ENCODE peak calls at places on chromosomes 1 and 21, in six cellular contexts. One of them, this sample, is unnamed.

GRCh38 chr1:64543831-64544230 is 73.9 kb downstream of the CACHD1 start:
- DNase-seq in K562: no peak
- DNase-seq in HepG2: no peak
- DNase-seq in A549: no peak
- DNase-seq in GM12878: no peak
- DNase-seq in endothelial cell of umbilical vein: no peak
- DNase-seq in this sample: peak

GRCh38 chr1:228884615-228885566 is 149.6 kb downstream of the RHOU start:
- DNase-seq in A549: no peak
- DNase-seq in GM12878: no peak
- DNase-seq in HepG2: peak
- DNase-seq in endothelial cell of umbilical vein: no peak
- DNase-seq in K562: no peak
- DNase-seq in this sample: no peak

GRCh38 chr1:112638109-112638426 is 18.4 kb downstream of the CAPZA1 start:
- DNase-seq in GM12878: no peak
- DNase-seq in HepG2: no peak
- DNase-seq in K562: no peak
- DNase-seq in endothelial cell of umbilical vein: no peak
- DNase-seq in A549: no peak
- DNase-seq in this sample: no peak

GRCh38 chr1:20343149-20343936 is 52.7 kb downstream of the VWA5B1 start:
- DNase-seq in K562: peak
- DNase-seq in GM12878: no peak
- DNase-seq in endothelial cell of umbilical vein: no peak
- DNase-seq in HepG2: no peak
- DNase-seq in A549: no peak
- DNase-seq in this sample: no peak

GRCh38 chr1:93608188-93609109 is 73.2 kb downstream of the BCAR3 start:
- DNase-seq in A549: no peak
- DNase-seq in GM12878: no peak
- DNase-seq in K562: no peak
- DNase-seq in endothelial cell of umbilical vein: peak
- DNase-seq in HepG2: no peak
- DNase-seq in this sample: no peak

GRCh38 chr21:17003763-17004373 is 509.0 kb upstream of the CXADR start:
- DNase-seq in GM12878: no peak
- DNase-seq in endothelial cell of umbilical vein: peak
- DNase-seq in K562: no peak
- DNase-seq in HepG2: no peak
- DNase-seq in A549: no peak
- DNase-seq in this sample: no peak

GRCh38 chr1:188241629-188242028 is 1412.9 kb downstream of the PLA2G4A start:
- DNase-seq in HepG2: no peak
- DNase-seq in GM12878: no peak
- DNase-seq in A549: no peak
- DNase-seq in K562: no peak
- DNase-seq in endothelial cell of umbilical vein: no peak
- DNase-seq in this sample: no peak

GRCh38 chr1:239930646-239931262 is 160.9 kb upstream of the FMN2 start:
- DNase-seq in GM12878: no peak
- DNase-seq in A549: no peak
- DNase-seq in K562: no peak
- DNase-seq in HepG2: no peak
- DNase-seq in endothelial cell of umbilical vein: no peak
- DNase-seq in this sample: no peak

GRCh38 chr21:34834852-34835501 is 166.2 kb downstream of the CLIC6 start:
- DNase-seq in HepG2: no peak
- DNase-seq in K562: no peak
- DNase-seq in endothelial cell of umbilical vein: no peak
- DNase-seq in GM12878: no peak
- DNase-seq in A549: no peak
- DNase-seq in this sample: peak

GRCh38 chr1:209107535-209107934 is 476.0 kb upstream of the CAMK1G start:
- DNase-seq in GM12878: peak
- DNase-seq in A549: no peak
- DNase-seq in HepG2: no peak
- DNase-seq in endothelial cell of umbilical vein: no peak
- DNase-seq in K562: no peak
- DNase-seq in this sample: no peak

GRCh38 chr1:4630561-4630960 is 23.8 kb upstream of the AJAP1 start:
- DNase-seq in endothelial cell of umbilical vein: no peak
- DNase-seq in A549: no peak
- DNase-seq in HepG2: no peak
- DNase-seq in K562: no peak
- DNase-seq in GM12878: no peak
- DNase-seq in this sample: no peak

GRCh38 chr1:247373721-247374141 is 42.1 kb upstream of the ZNF496 start:
- DNase-seq in K562: peak
- DNase-seq in A549: no peak
- DNase-seq in GM12878: no peak
- DNase-seq in endothelial cell of umbilical vein: peak
- DNase-seq in HepG2: peak
- DNase-seq in this sample: peak

GRCh38 chr1:187476671-187477070 is 647.9 kb downstream of the PLA2G4A start:
- DNase-seq in endothelial cell of umbilical vein: peak
- DNase-seq in A549: no peak
- DNase-seq in HepG2: no peak
- DNase-seq in K562: no peak
- DNase-seq in GM12878: no peak
- DNase-seq in this sample: no peak

GRCh38 chr1:206545351-206545750 is 38.0 kb downstream of the RASSF5 start:
- DNase-seq in GM12878: no peak
- DNase-seq in HepG2: no peak
- DNase-seq in A549: no peak
- DNase-seq in endothelial cell of umbilical vein: no peak
- DNase-seq in K562: no peak
- DNase-seq in this sample: no peak

GRCh38 chr1:210536263-210536961 is 207.7 kb downstream of the HHAT start:
- DNase-seq in HepG2: no peak
- DNase-seq in GM12878: no peak
- DNase-seq in A549: no peak
- DNase-seq in endothelial cell of umbilical vein: no peak
- DNase-seq in K562: no peak
- DNase-seq in this sample: no peak

GRCh38 chr1:184502154-184502553 is 115.3 kb downstream of the C1orf21 start:
- DNase-seq in GM12878: no peak
- DNase-seq in K562: no peak
- DNase-seq in endothelial cell of umbilical vein: no peak
- DNase-seq in HepG2: no peak
- DNase-seq in A549: no peak
- DNase-seq in this sample: no peak

GRCh38 chr1:42264791-42265190 is 70.2 kb downstream of the FOXJ3 start:
- DNase-seq in HepG2: no peak
- DNase-seq in K562: no peak
- DNase-seq in A549: no peak
- DNase-seq in endothelial cell of umbilical vein: no peak
- DNase-seq in GM12878: no peak
- DNase-seq in this sample: no peak

GRCh38 chr1:153742411-153743142 is 14.7 kb downstream of the INTS3 start:
- DNase-seq in HepG2: peak
- DNase-seq in GM12878: peak
- DNase-seq in A549: no peak
- DNase-seq in K562: no peak
- DNase-seq in endothelial cell of umbilical vein: no peak
- DNase-seq in this sample: peak

GRCh38 chr1:22257286-22258275 is 114.7 kb upstream of the WNT4 start:
- DNase-seq in HepG2: no peak
- DNase-seq in K562: no peak
- DNase-seq in endothelial cell of umbilical vein: no peak
- DNase-seq in A549: no peak
- DNase-seq in GM12878: no peak
- DNase-seq in this sample: no peak

DNA sequence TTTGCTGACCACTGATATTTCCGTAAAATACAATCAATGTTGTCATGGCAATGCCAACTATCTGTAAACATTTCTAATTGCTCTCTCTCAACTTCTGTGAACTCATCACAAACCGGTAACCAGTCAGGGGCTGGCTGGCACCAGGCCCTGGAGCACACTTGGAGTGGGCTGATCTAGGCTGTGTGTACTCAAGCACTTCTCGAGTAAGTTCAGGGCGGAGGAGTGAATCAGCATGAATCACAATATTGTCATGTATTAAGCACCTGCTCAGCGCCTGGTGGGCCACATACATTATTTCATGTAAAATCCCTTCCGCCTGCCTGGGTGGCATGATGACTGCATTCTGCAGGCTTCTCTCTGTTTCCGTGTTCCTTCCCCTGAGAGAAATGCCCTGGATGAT is 212.4 kb downstream of the FOXD2 start:
- DNase-seq in GM12878: no peak
- DNase-seq in K562: no peak
- DNase-seq in endothelial cell of umbilical vein: peak
- DNase-seq in A549: peak
- DNase-seq in HepG2: no peak
- DNase-seq in this sample: no peak
- TF ChIP-seq MYC in GM12878: no peak
- TF ChIP-seq MYC in K562: no peak
- TF ChIP-seq MYC in endothelial cell of umbilical vein: no peak
- TF ChIP-seq MYC in A549: no peak
- TF ChIP-seq MYC in HepG2: no peak
- TF ChIP-seq MYC in this sample: no peak

GRCh38 chr1:109726728-109727127 is 14.1 kb downstream of the GSTM3 start:
- DNase-seq in endothelial cell of umbilical vein: no peak
- DNase-seq in HepG2: no peak
- DNase-seq in GM12878: no peak
- DNase-seq in K562: no peak
- DNase-seq in A549: no peak
- DNase-seq in this sample: no peak

GRCh38 chr1:109725510-109725909 is 13.5 kb downstream of the GSTM5 start:
- DNase-seq in GM12878: no peak
- DNase-seq in HepG2: no peak
- DNase-seq in endothelial cell of umbilical vein: no peak
- DNase-seq in K562: peak
- DNase-seq in A549: no peak
- DNase-seq in this sample: no peak

GRCh38 chr1:109723351-109723750 is 11.3 kb downstream of the GSTM5 start:
- DNase-seq in endothelial cell of umbilical vein: no peak
- DNase-seq in K562: no peak
- DNase-seq in GM12878: no peak
- DNase-seq in A549: no peak
- DNase-seq in HepG2: peak
- DNase-seq in this sample: no peak

GRCh38 chr1:109724933-109725332 is 12.9 kb downstream of the GSTM5 start:
- DNase-seq in A549: no peak
- DNase-seq in K562: no peak
- DNase-seq in HepG2: no peak
- DNase-seq in endothelial cell of umbilical vein: no peak
- DNase-seq in GM12878: no peak
- DNase-seq in this sample: no peak

DNA sequence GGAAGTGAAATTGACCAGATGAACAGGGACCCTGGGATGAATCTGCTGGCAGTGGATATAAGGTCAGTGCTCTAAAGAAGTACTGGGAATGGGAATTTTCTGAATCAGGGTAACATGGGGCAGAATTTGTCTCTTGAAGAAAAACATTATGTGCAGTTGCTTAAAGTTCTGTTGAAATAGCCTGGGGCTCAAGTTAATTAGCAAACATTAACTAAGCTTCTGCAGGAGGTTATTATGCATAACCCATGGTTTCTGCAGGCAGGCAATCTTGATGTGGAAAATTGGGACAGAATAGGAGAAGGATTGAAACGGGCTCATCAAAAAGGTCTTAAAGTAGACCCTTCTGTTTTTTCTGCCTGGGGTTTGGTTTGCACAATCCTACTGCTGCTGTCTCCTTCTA is 14.0 kb downstream of the GSTM5 start:
- DNase-seq in GM12878: no peak
- DNase-seq in endothelial cell of umbilical vein: no peak
- DNase-seq in HepG2: no peak
- DNase-seq in A549: no peak
- DNase-seq in K562: no peak
- DNase-seq in this sample: no peak
- H3K4me3 ChIP-seq in GM12878: no peak
- H3K4me3 ChIP-seq in endothelial cell of umbilical vein: no peak
- H3K4me3 ChIP-seq in HepG2: no peak
- H3K4me3 ChIP-seq in A549: no peak
- H3K4me3 ChIP-seq in K562: no peak
- H3K4me3 ChIP-seq in this sample: no peak

GRCh38 chr1:15028117-15028516 is 125.4 kb upstream of the TMEM51 start:
- DNase-seq in GM12878: no peak
- DNase-seq in K562: no peak
- DNase-seq in endothelial cell of umbilical vein: no peak
- DNase-seq in A549: no peak
- DNase-seq in HepG2: no peak
- DNase-seq in this sample: no peak

GRCh38 chr1:15027515-15027948 is 126.0 kb upstream of the TMEM51 start:
- DNase-seq in endothelial cell of umbilical vein: peak
- DNase-seq in A549: peak
- DNase-seq in GM12878: no peak
- DNase-seq in K562: peak
- DNase-seq in HepG2: peak
- DNase-seq in this sample: peak

GRCh38 chr1:15023976-15024375 is 129.6 kb upstream of the TMEM51 start:
- DNase-seq in K562: no peak
- DNase-seq in GM12878: no peak
- DNase-seq in A549: no peak
- DNase-seq in HepG2: no peak
- DNase-seq in endothelial cell of umbilical vein: no peak
- DNase-seq in this sample: no peak

GRCh38 chr1:15029036-15029435 is 124.5 kb upstream of the TMEM51 start:
- DNase-seq in A549: no peak
- DNase-seq in GM12878: no peak
- DNase-seq in endothelial cell of umbilical vein: no peak
- DNase-seq in K562: no peak
- DNase-seq in HepG2: no peak
- DNase-seq in this sample: no peak

DNA sequence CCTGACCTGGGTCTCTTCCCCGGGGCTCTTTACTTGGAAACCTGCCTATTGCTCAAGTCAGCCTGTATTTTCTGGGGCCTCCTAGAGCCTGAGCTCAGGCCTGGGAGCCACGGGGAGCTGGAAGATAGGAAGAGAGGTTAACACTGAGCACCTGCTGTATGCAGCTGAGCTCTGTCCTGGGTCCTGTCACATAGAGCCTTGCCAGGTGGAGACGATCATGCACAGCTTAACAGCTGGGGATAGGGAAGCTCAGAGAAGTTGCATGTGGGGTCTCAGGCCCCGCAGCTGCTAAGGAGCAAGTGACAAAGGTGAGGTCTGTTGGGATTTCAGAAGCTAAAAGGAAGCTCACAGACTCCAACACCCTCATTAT is 127.4 kb upstream of the TMEM51 start:
- DNase-seq in K562: no peak
- DNase-seq in endothelial cell of umbilical vein: no peak
- DNase-seq in A549: no peak
- DNase-seq in GM12878: no peak
- DNase-seq in HepG2: no peak
- DNase-seq in this sample: no peak
- TF ChIP-seq MAX in K562: no peak
- TF ChIP-seq MAX in endothelial cell of umbilical vein: no peak
- TF ChIP-seq MAX in A549: no peak
- TF ChIP-seq MAX in GM12878: no peak
- TF ChIP-seq MAX in HepG2: no peak
- TF ChIP-seq MAX in this sample: no peak

DNA sequence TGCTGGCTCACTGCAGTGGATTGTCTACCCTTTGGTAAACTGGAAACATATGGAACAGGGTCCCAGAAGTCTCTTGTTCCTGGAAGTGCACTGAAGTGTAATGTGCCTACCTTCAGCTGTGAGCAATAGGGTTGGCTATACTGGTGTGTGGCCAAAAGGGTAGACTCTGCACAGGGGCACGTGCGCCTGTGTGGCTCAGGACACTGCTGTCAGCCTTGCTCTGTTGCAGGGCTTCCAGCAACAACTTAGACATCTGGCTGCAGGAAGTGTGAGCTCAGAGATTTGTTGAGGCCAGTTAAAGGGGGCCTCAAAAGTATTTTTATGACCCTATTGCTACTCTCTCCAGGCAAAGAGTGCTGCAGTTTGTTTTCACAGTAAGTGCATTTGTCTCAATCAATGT is 7.4 kb downstream of the CTPS1 start:
- DNase-seq in A549: no peak
- DNase-seq in endothelial cell of umbilical vein: peak
- DNase-seq in HepG2: no peak
- DNase-seq in GM12878: no peak
- DNase-seq in K562: no peak
- DNase-seq in this sample: no peak
- TF ChIP-seq MYC in A549: no peak
- TF ChIP-seq MYC in endothelial cell of umbilical vein: no peak
- TF ChIP-seq MYC in HepG2: no peak
- TF ChIP-seq MYC in GM12878: no peak
- TF ChIP-seq MYC in K562: no peak
- TF ChIP-seq MYC in this sample: no peak